ENCODE peak calls at places on chromosomes 5 and 9, in eight cellular contexts. One of them, this sample, is unnamed.

GRCh38 chr5:65535529-65535987 is 27.4 kb downstream of the CENPK start:
- DNase-seq in EL: no peak
- DNase-seq in AML-193: no peak
- DNase-seq in AG04450: no peak
- DNase-seq in T-cell: no peak
- DNase-seq in effector memory CD4-positive, alpha-beta T cell: no peak
- DNase-seq in activated CD8-positive, alpha-beta memory T cell treated with anti-CD3 and anti-CD28 coated beads for 48 hours: no peak
- DNase-seq in activated naive CD4-positive, alpha-beta T cell treated with Interleukin-2 at 50 U/mL for 16 hours: no peak
- DNase-seq in this sample: no peak

GRCh38 chr9:120876842-120877240 is at the start of gene PHF19:
- DNase-seq in AML-193: no peak
- DNase-seq in activated CD8-positive, alpha-beta memory T cell treated with anti-CD3 and anti-CD28 coated beads for 48 hours: no peak
- DNase-seq in effector memory CD4-positive, alpha-beta T cell: no peak
- DNase-seq in activated naive CD4-positive, alpha-beta T cell treated with Interleukin-2 at 50 U/mL for 16 hours: no peak
- DNase-seq in AG04450: no peak
- DNase-seq in T-cell: no peak
- DNase-seq in EL: peak; percentile 61
- DNase-seq in this sample: no peak

GRCh38 chr9:78678901-78679300 is 382.0 kb downstream of the PSAT1 start:
- DNase-seq in activated naive CD4-positive, alpha-beta T cell treated with Interleukin-2 at 50 U/mL for 16 hours: no peak
- DNase-seq in AG04450: no peak
- DNase-seq in activated CD8-positive, alpha-beta memory T cell treated with anti-CD3 and anti-CD28 coated beads for 48 hours: no peak
- DNase-seq in AML-193: no peak
- DNase-seq in effector memory CD4-positive, alpha-beta T cell: no peak
- DNase-seq in EL: no peak
- DNase-seq in T-cell: no peak
- DNase-seq in this sample: no peak

GRCh38 chr9:137156567-137157375 is 13.1 kb downstream of the LRRC26 start:
- DNase-seq in activated CD8-positive, alpha-beta memory T cell treated with anti-CD3 and anti-CD28 coated beads for 48 hours: no peak
- DNase-seq in T-cell: peak; percentile 44
- DNase-seq in EL: peak; percentile 43
- DNase-seq in AG04450: no peak
- DNase-seq in activated naive CD4-positive, alpha-beta T cell treated with Interleukin-2 at 50 U/mL for 16 hours: peak; percentile 61
- DNase-seq in effector memory CD4-positive, alpha-beta T cell: peak; percentile 49
- DNase-seq in AML-193: no peak
- DNase-seq in this sample: no peak

GRCh38 chr9:122127396-122127798 is 32.2 kb downstream of the NDUFA8 start:
- DNase-seq in activated naive CD4-positive, alpha-beta T cell treated with Interleukin-2 at 50 U/mL for 16 hours: peak; percentile 18
- DNase-seq in EL: no peak
- DNase-seq in effector memory CD4-positive, alpha-beta T cell: no peak
- DNase-seq in T-cell: no peak
- DNase-seq in activated CD8-positive, alpha-beta memory T cell treated with anti-CD3 and anti-CD28 coated beads for 48 hours: no peak
- DNase-seq in AML-193: no peak
- DNase-seq in AG04450: no peak
- DNase-seq in this sample: no peak

GRCh38 chr9:135744333-135745070 is 42.5 kb downstream of the KCNT1 start:
- DNase-seq in activated naive CD4-positive, alpha-beta T cell treated with Interleukin-2 at 50 U/mL for 16 hours: no peak
- DNase-seq in AG04450: no peak
- DNase-seq in T-cell: no peak
- DNase-seq in activated CD8-positive, alpha-beta memory T cell treated with anti-CD3 and anti-CD28 coated beads for 48 hours: no peak
- DNase-seq in effector memory CD4-positive, alpha-beta T cell: no peak
- DNase-seq in EL: no peak
- DNase-seq in AML-193: no peak
- DNase-seq in this sample: no peak

GRCh38 chr9:114691046-114691955 is 9.3 kb upstream of the TEX48 start:
- DNase-seq in EL: peak; percentile 95
- DNase-seq in activated naive CD4-positive, alpha-beta T cell treated with Interleukin-2 at 50 U/mL for 16 hours: peak; percentile 79
- DNase-seq in AG04450: peak; percentile 62
- DNase-seq in activated CD8-positive, alpha-beta memory T cell treated with anti-CD3 and anti-CD28 coated beads for 48 hours: peak; percentile 57
- DNase-seq in AML-193: no peak
- DNase-seq in effector memory CD4-positive, alpha-beta T cell: peak; percentile 16
- DNase-seq in T-cell: peak; percentile 17
- DNase-seq in this sample: peak; percentile 78

GRCh38 chr9:77475641-77476473 is 172.3 kb downstream of the GNA14 start:
- DNase-seq in activated naive CD4-positive, alpha-beta T cell treated with Interleukin-2 at 50 U/mL for 16 hours: peak; percentile 58
- DNase-seq in T-cell: peak; percentile 41
- DNase-seq in EL: peak; percentile 71
- DNase-seq in activated CD8-positive, alpha-beta memory T cell treated with anti-CD3 and anti-CD28 coated beads for 48 hours: no peak
- DNase-seq in effector memory CD4-positive, alpha-beta T cell: peak; percentile 4
- DNase-seq in AG04450: no peak
- DNase-seq in AML-193: no peak
- DNase-seq in this sample: no peak

GRCh38 chr5:15993334-15993733 is 186.3 kb downstream of the MARCHF11 start:
- DNase-seq in AG04450: no peak
- DNase-seq in AML-193: no peak
- DNase-seq in effector memory CD4-positive, alpha-beta T cell: no peak
- DNase-seq in EL: peak; percentile 75
- DNase-seq in activated CD8-positive, alpha-beta memory T cell treated with anti-CD3 and anti-CD28 coated beads for 48 hours: no peak
- DNase-seq in activated naive CD4-positive, alpha-beta T cell treated with Interleukin-2 at 50 U/mL for 16 hours: no peak
- DNase-seq in T-cell: no peak
- DNase-seq in this sample: no peak

GRCh38 chr9:101737165-101737704 is 1.2 kb downstream of the GRIN3A start:
- DNase-seq in AG04450: no peak
- DNase-seq in activated CD8-positive, alpha-beta memory T cell treated with anti-CD3 and anti-CD28 coated beads for 48 hours: no peak
- DNase-seq in EL: no peak
- DNase-seq in effector memory CD4-positive, alpha-beta T cell: no peak
- DNase-seq in AML-193: no peak
- DNase-seq in activated naive CD4-positive, alpha-beta T cell treated with Interleukin-2 at 50 U/mL for 16 hours: no peak
- DNase-seq in T-cell: no peak
- DNase-seq in this sample: no peak

GRCh38 chr9:37212435-37212834 is 92.1 kb downstream of the ZCCHC7 start:
- DNase-seq in T-cell: no peak
- DNase-seq in activated CD8-positive, alpha-beta memory T cell treated with anti-CD3 and anti-CD28 coated beads for 48 hours: no peak
- DNase-seq in effector memory CD4-positive, alpha-beta T cell: no peak
- DNase-seq in AML-193: no peak
- DNase-seq in activated naive CD4-positive, alpha-beta T cell treated with Interleukin-2 at 50 U/mL for 16 hours: no peak
- DNase-seq in AG04450: no peak
- DNase-seq in EL: no peak
- DNase-seq in this sample: no peak

GRCh38 chr9:86434039-86434726 is 80.0 kb upstream of the TUT7 start:
- DNase-seq in effector memory CD4-positive, alpha-beta T cell: no peak
- DNase-seq in activated CD8-positive, alpha-beta memory T cell treated with anti-CD3 and anti-CD28 coated beads for 48 hours: no peak
- DNase-seq in T-cell: no peak
- DNase-seq in activated naive CD4-positive, alpha-beta T cell treated with Interleukin-2 at 50 U/mL for 16 hours: no peak
- DNase-seq in AG04450: peak; percentile 49
- DNase-seq in EL: peak; percentile 63
- DNase-seq in AML-193: peak; percentile 63
- DNase-seq in this sample: no peak

GRCh38 chr5:8693341-8693844 is 824.4 kb downstream of the MTRR start:
- DNase-seq in activated CD8-positive, alpha-beta memory T cell treated with anti-CD3 and anti-CD28 coated beads for 48 hours: no peak
- DNase-seq in EL: no peak
- DNase-seq in AML-193: no peak
- DNase-seq in AG04450: no peak
- DNase-seq in effector memory CD4-positive, alpha-beta T cell: no peak
- DNase-seq in activated naive CD4-positive, alpha-beta T cell treated with Interleukin-2 at 50 U/mL for 16 hours: no peak
- DNase-seq in T-cell: no peak
- DNase-seq in this sample: no peak

GRCh38 chr5:82406200-82406773 is 128.1 kb upstream of the RPS23 start:
- DNase-seq in EL: peak; percentile 93
- DNase-seq in effector memory CD4-positive, alpha-beta T cell: no peak
- DNase-seq in AG04450: no peak
- DNase-seq in activated CD8-positive, alpha-beta memory T cell treated with anti-CD3 and anti-CD28 coated beads for 48 hours: no peak
- DNase-seq in T-cell: no peak
- DNase-seq in activated naive CD4-positive, alpha-beta T cell treated with Interleukin-2 at 50 U/mL for 16 hours: no peak
- DNase-seq in AML-193: no peak
- DNase-seq in this sample: no peak